ENCODE peak calls at places on chromosomes 7 and 10, in eight cellular contexts. G is tibial artery; C is left lung; Z is A172; A is neural crest cell; I is stimulated activated CD4-positive, alpha-beta T cell treated with anti-CD3 and anti-CD28 coated beads, Interleukin-1b, Interleukin-23, amount 100 ng/mL, for 1 hour; E is NT2/D1; W is AG04449. P is an unnamed sample.

GRCh38 chr7:24784292-24784691 is 27.0 kb upstream of the GSDME start:
- DNase-seq in C (no peak), I (no peak), Z (no peak), A (no peak), G (no peak), W (no peak), E (no peak), P (no peak)

GRCh38 chr7:19675816-19676215 is 33.0 kb downstream of the POLR1F start:
- DNase-seq in C (no peak), W (no peak), I (no peak), Z (no peak), G (no peak), E (no peak), A (no peak), P (no peak)

GRCh38 chr7:2806571-2806970 is 37.5 kb downstream of the GNA12 start:
- DNase-seq in Z (no peak), A (no peak), G (no peak), C (no peak), W (no peak), E (no peak), I (no peak), P (no peak)

GRCh38 chr7:20260219-20260618 is 43.0 kb upstream of the MACC1 start:
- DNase-seq in I (no peak), E (no peak), Z (no peak), A (no peak), W (no peak), C (no peak), G (no peak), P (no peak)

GRCh38 chr10:49360271-49361177 is 35.4 kb downstream of the DRGX start:
- DNase-seq in A (no peak), I (no peak), Z (no peak), E (no peak), G (no peak), C (no peak), W (no peak), P (no peak)

GRCh38 chr10:101217450-101218281 is 11.6 kb downstream of the LBX1 start:
- DNase-seq in E (no peak), C (peak), G (no peak), I (no peak), A (peak), Z (no peak), W (no peak), P (no peak)

GRCh38 chr10:106360870-106361269 is 803.6 kb downstream of the SORCS1 start:
- DNase-seq in Z (peak), W (peak), A (no peak), E (no peak), C (no peak), I (no peak), G (no peak), P (no peak)

GRCh38 chr10:17229016-17229716 is 1.1 kb downstream of the VIM start:
- DNase-seq in E (no peak), A (peak), G (peak), I (peak), W (no peak), C (peak), Z (peak), P (peak)

GRCh38 chr10:73905256-73906018 is 5.5 kb upstream of the PLAU start:
- DNase-seq in Z (no peak), I (no peak), E (no peak), G (no peak), W (no peak), A (no peak), C (no peak), P (no peak)

GRCh38 chr7:27196287-27196739 is 3.6 kb downstream of the HOXA13 start:
- DNase-seq in G (peak), W (no peak), Z (peak), A (peak), E (peak), I (peak), C (peak), P (peak)

GRCh38 chr10:26839966-26840627 is 20.7 kb downstream of the ABI1 start:
- DNase-seq in Z (no peak), W (peak), C (no peak), A (no peak), I (no peak), G (no peak), E (no peak), P (peak)

P was measured in H4.